ENCODE peak calls at places on chromosomes 1 and 21, in seven cellular contexts. J is kidney glomerular epithelial cell; H is T-helper 2 cell; W is activated T-helper 1 cell treated with anti-CD3 and anti-CD28 coated beads, Interleukin-12 subunit alpha, Interleukin-12 subunit beta, Interleukin-2, Interleukin-4 antibody, amounts not matched to agents 30 ng/mL and 10 ng/mL and 1 ng/mL, durations not matched to agents 14 hours and 24 hours and 36 hours; V is NCI-H2107; P is anterior cingulate cortex; X is G401. E is an unnamed sample.

GRCh38 chr1:10909697-10910489 is 102.6 kb upstream of the TARDBP start:
- DNase-seq in J (no peak), H (peak), W (peak), V (peak), P (peak), X (no peak), E (peak)

GRCh38 chr1:119743776-119744597 is 24.7 kb downstream of the HMGCS2 start:
- DNase-seq in J (peak), H (no peak), W (peak), V (peak), P (peak), X (peak), E (peak)

GRCh38 chr21:39730418-39731107 is 14.4 kb upstream of the IGSF5 start:
- DNase-seq in J (no peak), H (no peak), W (no peak), V (no peak), P (no peak), X (peak), E (no peak)

GRCh38 chr1:236103059-236103458 is 38.2 kb upstream of the NID1 start:
- DNase-seq in J (no peak), H (no peak), W (no peak), V (no peak), P (no peak), X (no peak), E (no peak)

GRCh38 chr1:228058981-228059535 is 23.4 kb upstream of the ARF1 start:
- DNase-seq in J (no peak), H (peak), W (peak), V (no peak), P (no peak), X (no peak), E (no peak)

GRCh38 chr1:40312238-40313205 is 4.6 kb downstream of the COL9A2 start:
- DNase-seq in J (no peak), H (no peak), W (peak), V (no peak), P (no peak), X (no peak), E (no peak)

GRCh38 chr1:154716012-154716411 is 108.0 kb upstream of the ADAR start:
- DNase-seq in J (no peak), H (no peak), W (no peak), V (no peak), P (no peak), X (no peak), E (peak)

GRCh38 chr1:33918368-33918767 is 54.5 kb downstream of the HMGB4 start:
- DNase-seq in J (no peak), H (no peak), W (no peak), V (no peak), P (no peak), X (no peak), E (no peak)

GRCh38 chr1:214544791-214545190 is 6.6 kb downstream of the PTPN14 start:
- DNase-seq in J (no peak), H (no peak), W (no peak), V (no peak), P (no peak), X (no peak), E (no peak)

GRCh38 chr1:21264913-21265312 is 25.4 kb downstream of the ECE1 start:
- DNase-seq in J (no peak), H (no peak), W (no peak), V (no peak), P (no peak), X (no peak), E (no peak)

GRCh38 chr1:209617755-209618154 is 34.2 kb downstream of the CAMK1G start:
- DNase-seq in J (no peak), H (no peak), W (no peak), V (no peak), P (no peak), X (no peak), E (no peak)

GRCh38 chr1:64952055-64952699 is 14.2 kb downstream of the JAK1 start:
- DNase-seq in J (no peak), H (no peak), W (no peak), V (no peak), P (no peak), X (no peak), E (no peak)

E was measured in NK-92 treated with Interleukin-12 subunit alpha and Interleukin-12 subunit beta, amount 100 ng/mL, for 24 hours.